ENCODE peak calls at places on chromosomes 13 and 19, in nine cellular contexts. Q is activated gamma-delta T cell; M is kidney tubule cell; D is CD4-positive, CD25-positive, alpha-beta regulatory T cell; N is amniotic epithelial cell; J is upper lobe of right lung; O is transverse colon; B is astrocyte of the hippocampus; I is substantia nigra. L is an unnamed sample.

GRCh38 chr13:91667486-91667885 is 269.1 kb downstream of the GPC5 start:
- DNase-seq in Q (no peak), M (no peak), D (no peak), N (no peak), J (no peak), O (no peak), B (no peak), I (no peak), L (no peak)

GRCh38 chr19:18502633-18503294 is 19.1 kb downstream of the ELL start:
- DNase-seq in Q (no peak), M (no peak), D (no peak), N (no peak), J (no peak), O (peak; percentile 40), B (no peak), I (peak; percentile 15), L (no peak)

GRCh38 chr13:33069365-33069764 is 53.1 kb downstream of the KL start:
- DNase-seq in Q (no peak), M (peak; percentile 15), D (no peak), N (peak; percentile 20), J (no peak), O (no peak), B (no peak), I (no peak), L (no peak)

GRCh38 chr13:113036401-113036800 is 67.4 kb downstream of the MCF2L start:
- DNase-seq in Q (no peak), M (no peak), D (no peak), N (no peak), J (no peak), O (no peak), B (no peak), I (no peak), L (no peak)

GRCh38 chr13:110559429-110559943 is 2.0 kb downstream of the RAB20 start:
- DNase-seq in Q (no peak), M (peak; percentile 57), D (no peak), N (peak; percentile 61), J (peak; percentile 92), O (peak; percentile 83), B (peak; percentile 23), I (peak; percentile 22), L (no peak)

GRCh38 chr13:65508338-65508737 is 1721.8 kb downstream of the PCDH9 start:
- DNase-seq in Q (no peak), M (no peak), D (no peak), N (no peak), J (no peak), O (no peak), B (no peak), I (no peak), L (no peak)

GRCh38 chr19:964761-965694 is 19.1 kb upstream of the WDR18 start:
- DNase-seq in Q (no peak), M (no peak), D (no peak), N (peak; percentile 50), J (no peak), O (no peak), B (no peak), I (no peak), L (no peak)

GRCh38 chr19:34994643-34995471 is 5.3 kb upstream of the GRAMD1A start:
- DNase-seq in Q (no peak), M (peak; percentile 22), D (no peak), N (no peak), J (peak; percentile 80), O (peak; percentile 65), B (no peak), I (no peak), L (peak; percentile 64)

GRCh38 chr19:46346821-46347571 is at the start of gene PPP5C:
- DNase-seq in Q (peak; percentile 77), M (peak; percentile 94), D (peak; percentile 84), N (peak; percentile 88), J (peak; percentile 97), O (peak; percentile 95), B (peak; percentile 97), I (peak; percentile 77), L (peak; percentile 92)

GRCh38 chr13:113956571-113956970 is 17.3 kb downstream of the C13orf46 start:
- DNase-seq in Q (no peak), M (no peak), D (no peak), N (no peak), J (no peak), O (no peak), B (no peak), I (no peak), L (no peak)

GRCh38 chr19:29564574-29565005 is 38.8 kb downstream of the VSTM2B start:
- DNase-seq in Q (no peak), M (no peak), D (no peak), N (no peak), J (no peak), O (no peak), B (no peak), I (no peak), L (no peak)

GRCh38 chr13:99215466-99215865 is 14.8 kb downstream of the UBAC2 start:
- DNase-seq in Q (peak; percentile 17), M (no peak), D (peak; percentile 75), N (no peak), J (no peak), O (no peak), B (no peak), I (no peak), L (no peak)

GRCh38 chr19:7658219-7658686 is 10.6 kb upstream of the RETN start:
- DNase-seq in Q (no peak), M (no peak), D (peak; percentile 63), N (no peak), J (no peak), O (peak; percentile 37), B (no peak), I (no peak), L (no peak)

GRCh38 chr13:66180806-66181205 is 1049.3 kb downstream of the PCDH9 start:
- DNase-seq in Q (no peak), M (no peak), D (no peak), N (no peak), J (no peak), O (no peak), B (peak; percentile 2), I (no peak), L (no peak)

GRCh38 chr13:110426745-110427144 is 119.7 kb downstream of the COL4A2 start:
- DNase-seq in Q (no peak), M (no peak), D (no peak), N (no peak), J (no peak), O (no peak), B (no peak), I (no peak), L (no peak)

GRCh38 chr19:50563597-50563996 is 4.6 kb downstream of the LRRC4B start:
- DNase-seq in Q (no peak), M (no peak), D (no peak), N (no peak), J (no peak), O (no peak), B (no peak), I (no peak), L (no peak)

GRCh38 chr13:30880151-30880551 is 25.9 kb upstream of the MEDAG start:
- DNase-seq in Q (no peak), M (no peak), D (no peak), N (peak; percentile 66), J (no peak), O (no peak), B (no peak), I (no peak), L (no peak)

GRCh38 chr13:29161653-29162052 is 341.5 kb downstream of the MTUS2 start:
- DNase-seq in Q (no peak), M (no peak), D (no peak), N (no peak), J (no peak), O (no peak), B (no peak), I (no peak), L (no peak)

GRCh38 chr19:15038304-15038703 is 11.0 kb upstream of the CASP14 start:
- DNase-seq in Q (no peak), M (no peak), D (no peak), N (no peak), J (no peak), O (no peak), B (no peak), I (no peak), L (no peak)

GRCh38 chr19:58154287-58154678 is 3.7 kb upstream of the ZNF329 start:
- DNase-seq in Q (no peak), M (peak; percentile 66), D (no peak), N (peak; percentile 40), J (peak; percentile 65), O (peak; percentile 27), B (peak; percentile 64), I (peak; percentile 39), L (no peak)

GRCh38 chr19:46660008-46660517 is 919 bp downstream of the DACT3 start:
- DNase-seq in Q (no peak), M (no peak), D (no peak), N (no peak), J (no peak), O (no peak), B (peak; percentile 50), I (peak; percentile 46), L (no peak)

GRCh38 chr13:64075543-64076271 is 2660.1 kb upstream of the PCDH20 start:
- DNase-seq in Q (no peak), M (no peak), D (no peak), N (no peak), J (no peak), O (no peak), B (no peak), I (no peak), L (no peak)

GRCh38 chr13:23020246-23020843 is 160.4 kb upstream of the SGCG start:
- DNase-seq in Q (no peak), M (peak; percentile 74), D (peak; percentile 24), N (peak; percentile 55), J (no peak), O (peak; percentile 42), B (peak; percentile 81), I (no peak), L (peak; percentile 57)

GRCh38 chr13:35479223-35479536 is 2.7 kb upstream of the MAB21L1 start:
- DNase-seq in Q (no peak), M (no peak), D (no peak), N (no peak), J (no peak), O (no peak), B (no peak), I (no peak), L (no peak)

GRCh38 chr13:32139251-32139650 is 107.7 kb downstream of the FRY start:
- DNase-seq in Q (no peak), M (no peak), D (no peak), N (no peak), J (no peak), O (no peak), B (no peak), I (no peak), L (no peak)

GRCh38 chr19:50910722-50911121 is 473 bp downstream of the KLK4 start:
- DNase-seq in Q (no peak), M (no peak), D (no peak), N (no peak), J (no peak), O (no peak), B (no peak), I (no peak), L (no peak)

GRCh38 chr13:98962901-98963594 is 14.8 kb downstream of the DOCK9 start:
- DNase-seq in Q (no peak), M (no peak), D (no peak), N (no peak), J (no peak), O (no peak), B (no peak), I (no peak), L (no peak)

GRCh38 chr19:4374451-4375163 is 25.7 kb downstream of the SH3GL1 start:
- DNase-seq in Q (no peak), M (peak; percentile 92), D (no peak), N (peak; percentile 79), J (peak; percentile 83), O (peak; percentile 70), B (peak; percentile 88), I (peak; percentile 38), L (peak; percentile 94)

GRCh38 chr13:74930402-74931165 is 551.4 kb downstream of the TBC1D4 start:
- DNase-seq in Q (no peak), M (peak; percentile 85), D (no peak), N (no peak), J (no peak), O (no peak), B (peak; percentile 25), I (no peak), L (peak; percentile 55)

GRCh38 chr13:107205318-107206112 is 637.6 kb upstream of the ARGLU1 start:
- DNase-seq in Q (peak; percentile 12), M (peak; percentile 60), D (peak; percentile 33), N (peak; percentile 44), J (peak; percentile 82), O (peak; percentile 61), B (peak; percentile 86), I (peak; percentile 13), L (peak; percentile 49)

GRCh38 chr13:50449465-50449864 is 394.0 kb downstream of the DLEU7 start:
- DNase-seq in Q (no peak), M (peak; percentile 68), D (no peak), N (peak; percentile 25), J (no peak), O (no peak), B (no peak), I (no peak), L (peak; percentile 16)

L was measured in Caki2.